ENCODE peak calls at places on chromosomes 6 and 20, in seven cellular contexts. F is lung, M is tibial artery, O is body of pancreas, N is astrocyte, A is psoas muscle, D is MM.1S. J is an unnamed sample.

GRCh38 chr6:153090241-153090930 is 40.7 kb downstream of the RGS17 start:
- DNase-seq in D (peak; percentile 18), N (peak; percentile 86), O (no peak), F (no peak), M (no peak), A (no peak), J (peak; percentile 78)

GRCh38 chr6:16950311-16950710 is 151.5 kb upstream of the STMND1 start:
- DNase-seq in O (no peak), N (peak; percentile 23), A (no peak), M (no peak), D (no peak), F (no peak), J (no peak)

GRCh38 chr20:14644698-14645097 is 307.3 kb upstream of the FLRT3 start:
- DNase-seq in M (no peak), O (no peak), A (no peak), D (no peak), N (no peak), F (no peak), J (no peak)

GRCh38 chr6:112010328-112010727 is 43.6 kb upstream of the CCN6 start:
- DNase-seq in F (no peak), A (no peak), O (no peak), N (no peak), M (no peak), D (no peak), J (no peak)

GRCh38 chr20:51237278-51237677 is 214.4 kb upstream of the KCNG1 start:
- DNase-seq in O (no peak), A (peak; percentile 72), M (no peak), N (no peak), D (no peak), F (no peak), J (no peak)

GRCh38 chr6:32843321-32843978 is 397 bp downstream of the PSMB8 start:
- DNase-seq in F (no peak), N (no peak), A (peak; percentile 70), M (no peak), O (no peak), D (no peak), J (no peak)

GRCh38 chr6:4607793-4608192 is 168.4 kb upstream of the CDYL start:
- DNase-seq in O (no peak), A (no peak), D (no peak), M (no peak), N (no peak), F (no peak), J (no peak)

GRCh38 chr6:165889636-165890403 is 226.8 kb upstream of the PDE10A start:
- DNase-seq in A (no peak), M (no peak), O (peak; percentile 17), D (no peak), N (peak; percentile 10), F (no peak), J (no peak)

GRCh38 chr6:37535701-37536461 is 36.2 kb upstream of the CCDC167 start:
- DNase-seq in F (no peak), M (no peak), N (no peak), A (no peak), O (peak; percentile 13), D (no peak), J (no peak)

GRCh38 chr6:70221025-70221714 is 81.7 kb downstream of the COL9A1 start:
- DNase-seq in O (peak; percentile 35), N (peak; percentile 3), M (no peak), A (no peak), D (peak; percentile 16), F (no peak), J (no peak)

GRCh38 chr6:11532097-11532496 is 5.5 kb upstream of the TMEM170B start:
- DNase-seq in A (no peak), N (no peak), O (no peak), D (no peak), F (no peak), M (no peak), J (no peak)

GRCh38 chr6:1819007-1819406 is 209.3 kb downstream of the FOXC1 start:
- DNase-seq in F (no peak), A (no peak), D (no peak), N (no peak), O (no peak), M (no peak), J (no peak)

GRCh38 chr20:52622086-52622485 is 350.1 kb upstream of the TSHZ2 start:
- DNase-seq in D (no peak), A (no peak), F (no peak), N (no peak), O (no peak), M (no peak), J (peak; percentile 10)

GRCh38 chr20:33518071-33518470 is 28.2 kb downstream of the CBFA2T2 start:
- DNase-seq in A (no peak), F (no peak), M (no peak), D (no peak), N (peak; percentile 82), O (no peak), J (peak; percentile 83)

GRCh38 chr20:44970243-44970757 is 4.0 kb downstream of the STK4 start:
- DNase-seq in A (no peak), N (no peak), M (no peak), F (no peak), D (peak; percentile 46), O (no peak), J (no peak)

GRCh38 chr6:34689742-34690141 is 6.8 kb downstream of the ILRUN start:
- DNase-seq in N (no peak), D (no peak), F (no peak), M (no peak), A (no peak), O (no peak), J (no peak)

GRCh38 chr6:1527098-1527497 is 82.6 kb upstream of the FOXC1 start:
- DNase-seq in F (no peak), O (no peak), N (peak; percentile 59), A (no peak), M (peak; percentile 78), D (peak; percentile 85), J (no peak)

GRCh38 chr6:139853302-139853992 is 479.0 kb upstream of the CITED2 start:
- DNase-seq in N (peak; percentile 45), O (no peak), M (no peak), A (no peak), F (no peak), D (no peak), J (peak; percentile 9)

DNA sequence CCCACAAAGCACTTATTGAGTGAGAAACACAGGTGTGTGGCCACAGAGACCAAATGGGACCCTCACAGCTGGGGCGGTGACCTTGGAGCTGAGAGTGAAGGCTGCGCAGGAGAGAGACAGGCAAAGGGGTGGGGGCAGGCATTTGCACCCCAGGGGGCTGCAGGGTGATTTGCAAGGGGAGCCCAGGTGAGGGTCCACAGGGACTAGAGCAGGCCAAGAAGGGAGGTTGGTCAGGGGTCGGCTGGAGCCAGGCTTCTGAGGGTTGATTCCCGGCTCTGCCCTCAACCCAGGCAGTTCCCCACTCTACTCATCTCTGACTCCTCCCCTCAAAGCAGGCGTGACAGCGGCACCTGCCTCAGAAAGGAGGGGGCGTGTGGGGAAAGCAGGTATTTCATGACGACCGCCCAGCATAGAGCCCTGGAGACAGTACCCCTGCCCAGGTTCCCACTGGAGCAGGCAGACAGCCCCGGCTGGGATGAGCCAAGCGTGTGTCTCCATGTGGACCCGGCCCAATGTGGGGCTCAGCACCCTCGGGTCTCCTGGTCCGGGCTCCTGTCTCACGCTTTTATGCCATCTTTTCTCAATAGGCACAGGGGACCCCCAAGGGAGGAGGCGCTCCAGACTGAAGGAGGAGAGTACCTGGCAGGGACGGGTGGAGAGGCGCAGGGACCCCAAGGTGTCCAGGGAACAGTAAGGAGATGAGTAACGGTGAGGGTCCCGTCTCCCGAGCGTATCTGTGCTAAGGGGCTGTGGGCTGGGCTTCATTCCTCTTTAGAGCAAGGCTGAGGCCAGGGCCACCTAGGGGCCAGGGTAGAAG is 3.1 kb upstream of the MRGBP start:
- DNase-seq in O (no peak), F (no peak), A (no peak), D (no peak), N (no peak), M (no peak), J (no peak)
- H3K27ac ChIP-seq in O (peak overlapping the region; percentile 81), F (peak overlapping the region; percentile 69), A (peak overlapping the region; percentile 81), D (peak overlapping the region; percentile 39), N (no peak overlapping the region), M (peak overlapping the region; percentile 94), J (no peak overlapping the region)

GRCh38 chr6:24949020-24949569 is 13.3 kb upstream of the RIPOR2 start:
- DNase-seq in N (no peak), O (no peak), F (no peak), M (no peak), D (peak; percentile 26), A (no peak), J (no peak)
- H3K4me1 ChIP-seq in N (no peaks in the 10 kb centered on the region), O (no peaks in the 10 kb centered on the region), F (no peaks in the 10 kb centered on the region), M (no peaks in the 10 kb centered on the region), D (peaks cover 18% of the 10 kb centered on the region), A (no peaks in the 10 kb centered on the region), J (no peaks in the 10 kb centered on the region)

GRCh38 chr6:158041788-158042187 is 60.1 kb downstream of the SYNJ2 start:
- DNase-seq in A (no peak), D (no peak), M (peak; percentile 63), F (no peak), N (no peak), O (no peak), J (no peak)

GRCh38 chr6:158041370-158041769 is 59.7 kb downstream of the SYNJ2 start:
- DNase-seq in M (peak; percentile 74), F (no peak), O (no peak), D (no peak), N (no peak), A (no peak), J (no peak)

GRCh38 chr6:158043008-158043407 is 61.3 kb downstream of the SYNJ2 start:
- DNase-seq in O (no peak), M (peak; percentile 69), N (no peak), A (peak; percentile 78), D (no peak), F (no peak), J (no peak)

GRCh38 chr6:158040804-158041347 is 59.2 kb downstream of the SYNJ2 start:
- DNase-seq in A (peak; percentile 45), M (peak; percentile 76), N (peak; percentile 84), O (no peak), F (no peak), D (no peak), J (no peak)

DNA sequence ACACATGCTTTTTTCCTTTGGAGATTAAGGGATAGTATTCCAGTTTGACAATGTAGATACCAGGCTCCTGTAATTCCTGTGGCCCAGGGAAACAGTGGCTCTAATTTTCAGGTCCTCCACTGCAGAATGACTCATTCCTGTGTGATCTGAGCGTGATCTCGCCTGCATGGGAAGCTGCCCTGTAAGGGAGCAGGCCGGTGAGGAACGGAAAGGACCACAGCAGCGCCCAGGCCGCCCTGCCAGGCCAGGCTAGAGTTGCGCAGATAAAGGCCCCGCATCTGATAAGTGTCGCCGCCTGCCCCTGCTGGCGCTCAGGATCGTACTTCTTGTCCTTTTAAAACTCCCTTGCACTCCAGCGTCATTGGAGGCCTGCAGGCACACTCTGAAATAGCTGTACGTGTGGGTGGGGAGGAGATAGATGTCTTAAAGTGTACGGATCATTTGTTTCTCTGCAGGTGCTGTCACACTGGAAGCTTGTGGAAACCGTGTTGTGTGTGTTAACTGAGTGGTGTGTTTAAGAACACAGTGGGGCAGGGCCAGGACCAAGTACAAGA is 60.7 kb downstream of the SYNJ2 start:
- DNase-seq in N (peak; percentile 96), O (no peak), F (no peak), A (peak; percentile 93), M (peak; percentile 94), D (no peak), J (peak; percentile 53)
- TF ChIP-seq CTCF in N (no peak), O (no peak), F (no peak), A (no peak), M (no peak), D (no peak), J (no peak)

DNA sequence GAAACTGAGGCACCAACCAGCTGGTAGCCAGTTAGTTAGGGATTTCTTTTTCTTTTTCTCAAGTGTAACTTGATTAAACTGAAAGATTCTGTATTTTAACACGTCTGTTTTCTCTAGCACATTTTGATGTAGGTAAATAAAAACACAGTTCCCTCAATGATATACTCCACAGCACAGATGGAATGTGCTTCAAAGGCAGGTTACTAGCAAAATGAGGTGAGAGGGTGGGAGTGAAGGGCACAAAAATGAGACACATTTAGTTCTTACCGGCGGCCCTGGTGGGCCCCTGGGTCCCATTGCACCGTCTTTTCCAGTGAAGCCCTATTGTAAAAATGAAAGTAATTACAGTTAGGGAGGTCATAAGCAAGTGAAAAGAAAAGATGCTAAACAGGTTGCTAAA is 108.9 kb downstream of the COL12A1 start:
- DNase-seq in A (no peak), D (no peak), O (no peak), M (no peak), F (no peak), N (no peak), J (no peak)
- H3K27ac ChIP-seq in A (no peak overlapping the region), D (no peak overlapping the region), O (no peak overlapping the region), M (no peak overlapping the region), F (no peak overlapping the region), N (no peak overlapping the region), J (no peak overlapping the region)